ENCODE peak calls at places on chromosomes 11 and 22, in four cellular contexts. L is mesenchymal stem cell, K is IMR-90, Q is mammary epithelial cell. F is an unnamed sample.

GRCh38 chr22:46721716-46722115 is 16.3 kb downstream of the CERK start:
- DNase-seq in L (no peak), K (no peak), Q (peak), F (no peak)

GRCh38 chr11:67158241-67158640 is 39.2 kb downstream of the KDM2A start:
- DNase-seq in L (no peak), K (peak), Q (no peak), F (no peak)

GRCh38 chr11:2138436-2139117 is 612 bp downstream of the IGF2 start:
- DNase-seq in L (peak), K (no peak), Q (no peak), F (no peak)

GRCh38 chr11:134248910-134249480 is 4.2 kb downstream of the THYN1 start:
- DNase-seq in L (no peak), K (peak), Q (no peak), F (no peak)

GRCh38 chr11:108436594-108436993 is 30.7 kb downstream of the C11orf65 start:
- DNase-seq in L (peak), K (no peak), Q (no peak), F (no peak)

GRCh38 chr11:2550606-2550970 is 105.8 kb downstream of the KCNQ1 start:
- DNase-seq in L (no peak), K (no peak), Q (no peak), F (no peak)

GRCh38 chr11:74822187-74822586 is 73.5 kb downstream of the RNF169 start:
- DNase-seq in L (peak), K (peak), Q (no peak), F (no peak)

GRCh38 chr22:48666620-48667019 is 1161.1 kb downstream of the BRD1 start:
- DNase-seq in L (no peak), K (no peak), Q (no peak), F (no peak)

GRCh38 chr11:135033545-135033944 is 621.5 kb upstream of the B3GAT1 start:
- DNase-seq in L (no peak), K (no peak), Q (no peak), F (no peak)

GRCh38 chr11:126114486-126115252 is 52.0 kb upstream of the CDON start:
- DNase-seq in L (peak), K (peak), Q (no peak), F (no peak)

GRCh38 chr22:28808716-28809355 is 8.5 kb upstream of the XBP1 start:
- DNase-seq in L (no peak), K (no peak), Q (no peak), F (no peak)

GRCh38 chr11:96154802-96155520 is 188.0 kb downstream of the MAML2 start:
- DNase-seq in L (peak), K (peak), Q (peak), F (peak)

GRCh38 chr11:79439430-79439892 is 1.4 kb downstream of the TENM4 start:
- DNase-seq in L (peak), K (peak), Q (peak), F (no peak)

GRCh38 chr11:7004482-7004881 is 15.7 kb downstream of the ZNF214 start:
- DNase-seq in L (peak), K (peak), Q (peak), F (peak)

GRCh38 chr11:3055881-3056280 is 1.3 kb downstream of the CARS1 start:
- DNase-seq in L (no peak), K (no peak), Q (no peak), F (no peak)

GRCh38 chr11:75453916-75454655 is 21.1 kb upstream of the KLHL35 start:
- DNase-seq in L (no peak), K (peak), Q (no peak), F (no peak)

GRCh38 chr11:120818097-120818496 is 205.8 kb upstream of the TBCEL start:
- DNase-seq in L (no peak), K (no peak), Q (no peak), F (no peak)

GRCh38 chr22:19290400-19291217 is 910 bp downstream of the CLTCL1 start:
- DNase-seq in L (peak), K (no peak), Q (no peak), F (no peak)

DNA sequence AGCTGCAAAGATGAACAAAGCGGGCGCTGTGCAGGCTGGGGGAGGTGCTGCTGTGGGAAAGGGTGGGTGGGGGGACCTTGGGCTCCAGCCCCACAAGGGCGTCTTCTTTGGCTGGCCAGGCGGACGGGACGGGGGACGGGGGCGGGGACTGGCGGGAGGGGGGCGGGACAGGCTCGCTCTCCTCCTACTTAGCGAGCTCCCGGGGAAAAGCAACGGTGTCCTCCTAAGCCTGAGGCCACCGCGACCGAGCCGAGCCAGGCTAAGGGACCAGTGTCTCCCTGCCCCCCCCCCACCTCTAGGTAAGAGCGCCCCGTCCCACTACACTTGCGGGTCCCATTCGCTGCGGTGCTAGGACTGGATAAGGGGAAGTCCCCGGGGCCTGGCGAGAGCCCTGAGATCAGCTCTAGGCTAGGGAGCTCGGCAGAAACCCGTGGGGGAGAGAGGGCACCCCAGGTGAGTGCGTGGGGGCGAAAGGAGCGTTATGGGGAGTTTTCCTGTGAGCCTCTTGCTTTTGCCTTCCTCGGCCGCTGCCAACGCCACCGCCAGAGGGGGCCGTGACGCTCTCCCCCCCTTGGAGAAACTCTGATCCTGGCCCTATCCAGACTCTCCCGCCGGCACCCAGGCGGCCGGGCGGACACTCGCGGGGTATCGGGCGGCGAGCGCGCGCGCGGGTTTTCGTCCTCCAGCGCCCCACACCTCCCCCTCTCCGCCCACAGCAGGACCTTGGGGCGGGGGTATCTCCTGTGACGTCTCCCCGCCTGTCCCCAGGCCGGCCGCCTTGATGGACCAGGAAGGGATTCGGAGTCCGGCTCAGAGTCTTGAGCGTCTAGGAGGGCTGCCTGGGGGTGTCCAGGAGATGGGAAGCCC is at the start of gene PHLDB1:
- DNase-seq in L (peak), K (peak), Q (peak), F (peak)
- H2AFZ ChIP-seq in L (no peak), K (peak), Q (peak), F (peak)

GRCh38 chr11:128691802-128692749 is 1.8 kb upstream of the FLI1 start:
- DNase-seq in L (peak), K (no peak), Q (no peak), F (no peak)
- H2AFZ ChIP-seq in L (no peak), K (peak), Q (peak), F (peak)

DNA sequence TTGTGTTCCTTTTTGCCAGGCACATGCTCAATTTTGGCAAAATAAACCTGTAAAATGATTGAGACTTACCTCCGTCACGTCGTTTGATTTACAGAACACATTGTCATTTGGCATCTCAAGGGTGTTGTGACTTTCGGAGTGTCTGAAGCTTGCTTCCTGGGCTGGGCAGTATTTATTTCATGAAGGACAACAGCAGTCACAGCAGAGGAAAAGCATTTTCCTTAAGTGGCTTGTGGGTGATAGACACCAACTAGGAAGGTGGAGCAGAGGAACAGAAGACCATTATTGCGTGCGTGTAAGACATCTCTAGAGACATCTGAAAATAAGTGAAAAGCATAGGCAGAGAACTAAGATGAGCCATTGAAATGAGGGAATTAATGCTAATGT is 80.2 kb downstream of the SLC36A4 start:
- DNase-seq in L (no peak), K (no peak), Q (no peak), F (no peak)
- H2AFZ ChIP-seq in L (no peak), K (peak), Q (no peak), F (no peak)

DNA sequence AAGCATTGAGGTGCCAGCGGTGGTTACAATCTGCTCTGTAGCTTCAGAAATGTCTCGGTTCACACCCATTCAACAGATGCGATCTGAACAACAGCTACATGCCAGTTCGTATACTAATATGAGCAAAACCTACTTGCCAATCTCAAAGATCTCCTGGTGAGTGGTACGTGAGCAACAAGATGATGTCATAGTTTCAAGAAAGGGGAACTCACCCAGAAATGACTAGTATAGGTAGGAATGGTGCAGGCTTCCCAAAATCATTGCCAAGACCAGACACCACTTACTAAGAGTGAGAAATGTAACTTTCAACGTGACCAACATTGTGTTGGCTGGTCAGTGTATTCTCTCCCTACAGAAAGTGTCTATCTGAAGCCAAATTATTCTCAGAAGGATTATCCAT is 31.1 kb downstream of the OR6Q1 start:
- DNase-seq in L (no peak), K (peak), Q (peak), F (peak)
- H2AFZ ChIP-seq in L (no peak), K (no peak), Q (peak), F (no peak)

GRCh38 chr22:22463855-22464540 is 44.5 kb downstream of the ZNF280B start:
- DNase-seq in L (peak), K (peak), Q (peak), F (peak)
- H2AFZ ChIP-seq in L (no peak), K (no peak), Q (no peak), F (peak)